ENCODE peak calls at places on chromosomes 2 and 18, in nine cellular contexts. L is right lobe of liver, Z is endothelial cell of umbilical vein, Q is thyroid gland, W is endothelial cell, E is mammary epithelial cell, G is WERI-Rb-1, O is body of pancreas, J is colonic mucosa. C is an unnamed sample.

GRCh38 chr18:59094569-59094968 is 45.1 kb upstream of the SEC11C start:
- DNase-seq in E (no peak), J (no peak), W (no peak), G (no peak), O (no peak), L (no peak), Z (no peak), Q (no peak), C (no peak)

GRCh38 chr2:2715036-2715818 is 384.2 kb upstream of the MYT1L start:
- DNase-seq in Q (no peak), O (no peak), G (no peak), Z (no peak), L (no peak), E (no peak), J (no peak), W (no peak), C (no peak)

GRCh38 chr2:197264332-197264731 is 46.2 kb downstream of the ANKRD44 start:
- DNase-seq in Q (no peak), G (no peak), L (no peak), Z (no peak), J (no peak), E (no peak), O (no peak), W (no peak), C (no peak)

GRCh38 chr2:143300531-143300930 is 171.3 kb downstream of the ARHGAP15 start:
- DNase-seq in J (no peak), E (no peak), Q (no peak), L (no peak), Z (no peak), W (no peak), G (no peak), O (no peak), C (no peak)

GRCh38 chr18:53018791-53019190 is 678.8 kb downstream of the DCC start:
- DNase-seq in W (no peak), J (no peak), Z (no peak), Q (no peak), L (no peak), O (no peak), G (no peak), E (no peak), C (no peak)

GRCh38 chr2:237697586-237698337 is 70.4 kb downstream of the LRRFIP1 start:
- DNase-seq in Q (no peak), G (no peak), W (no peak), L (no peak), Z (peak; percentile 71), J (no peak), O (no peak), E (no peak), C (no peak)

GRCh38 chr2:241199897-241200821 is 11.7 kb downstream of the ANO7 start:
- DNase-seq in G (peak; percentile 1), J (no peak), Z (no peak), O (no peak), L (no peak), W (no peak), Q (no peak), E (no peak), C (no peak)

GRCh38 chr2:70596739-70597138 is 43.1 kb upstream of the TGFA start:
- DNase-seq in O (no peak), Q (peak; percentile 90), W (no peak), Z (peak; percentile 6), G (no peak), L (no peak), J (no peak), E (peak; percentile 85), C (no peak)

GRCh38 chr2:227817940-227818568 is 4.4 kb downstream of the CCL20 start:
- DNase-seq in W (no peak), O (peak; percentile 58), G (no peak), E (peak; percentile 100), J (peak; percentile 79), Q (peak; percentile 52), Z (peak; percentile 98), L (peak; percentile 53), C (peak; percentile 95)

GRCh38 chr2:52639692-52640091 is 1127.9 kb upstream of the CHAC2 start:
- DNase-seq in E (no peak), L (no peak), W (no peak), G (no peak), J (no peak), Q (no peak), Z (no peak), O (no peak), C (no peak)

GRCh38 chr2:70385204-70385603 is 83.3 kb upstream of the FAM136A start:
- DNase-seq in E (no peak), O (no peak), G (no peak), L (no peak), Z (no peak), J (no peak), Q (no peak), W (no peak), C (no peak)

GRCh38 chr2:58497189-58497588 is 256.1 kb upstream of the FANCL start:
- DNase-seq in W (no peak), J (no peak), G (no peak), E (no peak), Z (no peak), Q (no peak), O (no peak), L (no peak), C (no peak)

GRCh38 chr18:4755848-4756247 is 300.7 kb upstream of the DLGAP1 start:
- DNase-seq in W (no peak), L (no peak), G (no peak), Z (no peak), J (no peak), Q (no peak), E (no peak), O (no peak), C (no peak)

GRCh38 chr2:82790277-82791021 is 1668.6 kb downstream of the SUCLG1 start:
- DNase-seq in Q (peak; percentile 86), O (no peak), G (no peak), J (no peak), E (no peak), Z (no peak), L (peak; percentile 92), W (no peak), C (no peak)

GRCh38 chr2:216736326-216736725 is 41.0 kb upstream of the IGFBP5 start:
- DNase-seq in Z (no peak), E (no peak), L (no peak), W (no peak), J (no peak), G (no peak), Q (no peak), O (no peak), C (no peak)

GRCh38 chr2:199851886-199852285 is 894 bp upstream of the FTCDNL1 start:
- DNase-seq in E (no peak), J (no peak), Z (no peak), Q (no peak), O (no peak), L (no peak), G (no peak), W (no peak), C (no peak)

GRCh38 chr2:199851499-199851816 is 466 bp upstream of the FTCDNL1 start:
- DNase-seq in O (no peak), L (no peak), W (no peak), E (no peak), J (no peak), Q (no peak), G (no peak), Z (no peak), C (no peak)

GRCh38 chr2:199848323-199848722 is 2.7 kb downstream of the FTCDNL1 start:
- DNase-seq in J (no peak), E (no peak), L (no peak), G (no peak), Q (no peak), W (no peak), Z (no peak), O (no peak), C (no peak)

GRCh38 chr2:199850250-199850717 is 708 bp downstream of the FTCDNL1 start:
- DNase-seq in O (no peak), Z (no peak), E (no peak), W (no peak), J (no peak), G (no peak), Q (no peak), L (no peak), C (no peak)

DNA sequence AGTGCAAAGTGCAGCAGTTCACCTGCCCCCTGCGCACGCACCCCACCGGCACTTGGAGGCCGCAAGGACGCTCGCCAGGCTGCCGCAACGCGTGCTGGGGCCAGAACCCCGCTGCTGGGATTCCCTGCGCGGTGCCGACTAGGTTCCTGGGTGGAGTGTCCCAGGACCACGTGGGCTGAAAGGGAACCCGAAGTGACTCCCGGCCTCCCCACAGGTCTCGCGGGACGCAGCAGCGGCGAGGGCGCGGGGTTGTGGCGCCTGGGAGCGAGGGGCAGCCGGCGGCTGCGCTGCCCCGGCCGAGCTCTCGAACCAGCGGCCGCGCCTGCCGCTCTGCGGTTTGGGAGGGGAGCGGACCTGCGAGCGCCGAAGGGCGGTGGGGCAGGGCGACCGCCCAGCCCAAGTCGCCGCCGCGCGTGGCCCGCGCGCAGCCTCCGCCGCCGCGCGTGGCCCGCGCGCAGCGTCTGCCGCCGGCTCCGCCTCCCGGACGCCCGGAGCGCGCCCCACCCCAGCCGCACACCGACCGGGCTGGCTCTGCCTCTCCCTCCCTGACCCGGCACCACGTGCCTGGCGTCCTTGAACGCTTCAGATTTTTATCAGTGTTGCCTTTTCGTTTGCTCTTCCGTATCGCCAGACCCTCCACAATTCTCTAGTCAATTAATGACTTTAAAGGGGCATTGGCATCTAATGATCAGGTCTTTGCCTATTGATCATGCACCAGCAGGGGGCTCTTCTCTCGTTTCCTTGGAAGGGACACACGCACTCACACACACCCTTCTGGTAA is at the start of gene FTCDNL1:
- DNase-seq in W (peak; percentile 64), O (peak; percentile 73), Q (peak; percentile 87), Z (peak; percentile 50), L (peak; percentile 90), J (peak; percentile 85), E (peak; percentile 26), G (peak; percentile 65), C (peak; percentile 66)
- TF ChIP-seq CTCF in W (peak; percentile 55), O (peak; percentile 53), Q (peak; percentile 59), Z (peak; percentile 64), L (peak; percentile 42), J (peak; percentile 40), E (peak; percentile 59), G (peak; percentile 70), C (no peak)

GRCh38 chr2:48205137-48205798 is 299.0 kb upstream of the FBXO11 start:
- DNase-seq in E (no peak), O (no peak), G (peak; percentile 37), J (no peak), Q (no peak), W (no peak), L (no peak), Z (no peak), C (no peak)
- TF ChIP-seq CTCF in E (peak; percentile 17), O (no peak), G (peak; percentile 23), J (no peak), Q (no peak), W (no peak), L (peak; percentile 29), Z (no peak), C (no peak)

DNA sequence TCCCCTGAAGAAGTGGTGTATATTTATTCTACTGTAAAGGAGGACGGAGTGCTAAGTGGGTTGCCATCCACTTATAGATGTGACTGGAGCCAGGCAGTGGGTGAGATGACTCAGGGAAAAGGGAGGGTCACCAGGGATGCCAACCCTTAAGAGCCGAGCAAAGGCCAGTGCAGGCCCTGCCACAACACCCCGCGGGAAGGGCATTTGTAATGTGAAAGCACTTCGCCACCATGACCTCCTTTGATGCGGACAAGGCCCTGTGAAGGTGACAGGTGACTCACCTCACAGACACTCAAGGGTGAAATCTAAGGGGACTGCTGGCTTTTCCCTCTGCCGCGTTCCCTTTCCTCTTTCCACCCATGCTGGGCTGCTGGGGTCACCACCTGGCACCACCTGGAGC is 50.2 kb upstream of the MRPL33 start:
- DNase-seq in W (no peak), G (no peak), E (no peak), Q (no peak), L (no peak), Z (no peak), J (no peak), O (no peak), C (peak; percentile 67)
- TF ChIP-seq CTCF in W (no peak), G (no peak), E (no peak), Q (no peak), L (no peak), Z (no peak), J (no peak), O (no peak), C (no peak)

GRCh38 chr2:142061733-142062132 is 69.1 kb downstream of the LRP1B start:
- DNase-seq in G (no peak), Z (no peak), Q (no peak), O (no peak), L (no peak), E (no peak), W (no peak), J (no peak), C (no peak)
- TF ChIP-seq CTCF in G (no peak), Z (no peak), Q (no peak), O (no peak), L (no peak), E (no peak), W (no peak), J (no peak), C (no peak)

C was measured in lung.